ENCODE peak calls at places on chromosomes 5 and 9, in six cellular contexts. C, N, H, T, P and F are unnamed samples.

GRCh38 chr9:123590499-123590898 is 234.5 kb downstream of the CRB2 start:
- DNase-seq in C (no peak), N (no peak), H (no peak), T (no peak), P (no peak), F (no peak)

GRCh38 chr9:26779072-26779471 is 113.5 kb downstream of the CAAP1 start:
- DNase-seq in C (no peak), N (no peak), H (no peak), T (no peak), P (no peak), F (no peak)

GRCh38 chr9:98323051-98323830 is 67.8 kb upstream of the TBC1D2 start:
- DNase-seq in C (no peak), N (no peak), H (no peak), T (no peak), P (peak; percentile 32), F (no peak)

GRCh38 chr9:98971168-98971914 is 27.6 kb downstream of the COL15A1 start:
- DNase-seq in C (no peak), N (no peak), H (peak; percentile 69), T (no peak), P (peak; percentile 68), F (no peak)

GRCh38 chr9:136629001-136629878 is 33.5 kb upstream of the EGFL7 start:
- DNase-seq in C (no peak), N (no peak), H (no peak), T (peak; percentile 16), P (peak; percentile 50), F (no peak)

GRCh38 chr5:82635561-82636288 is 357.6 kb upstream of the RPS23 start:
- DNase-seq in C (no peak), N (no peak), H (no peak), T (no peak), P (no peak), F (no peak)

GRCh38 chr9:120755044-120755443 is 38.2 kb downstream of the FBXW2 start:
- DNase-seq in C (no peak), N (no peak), H (no peak), T (no peak), P (no peak), F (no peak)

GRCh38 chr5:134226441-134227192 is 744 bp upstream of the PPP2CA start:
- DNase-seq in C (no peak), N (no peak), H (no peak), T (no peak), P (no peak), F (no peak)

GRCh38 chr5:9774472-9775079 is 144.4 kb upstream of the TAS2R1 start:
- DNase-seq in C (no peak), N (no peak), H (peak; percentile 35), T (no peak), P (peak; percentile 71), F (no peak)

GRCh38 chr5:157030692-157031091 is 28.2 kb downstream of the HAVCR1 start:
- DNase-seq in C (no peak), N (no peak), H (no peak), T (no peak), P (no peak), F (no peak)

GRCh38 chr9:100216178-100216787 is 117.2 kb downstream of the INVS start:
- DNase-seq in C (no peak), N (no peak), H (peak; percentile 49), T (peak; percentile 38), P (peak; percentile 92), F (no peak)

GRCh38 chr5:158725223-158725825 is 374.4 kb downstream of the EBF1 start:
- DNase-seq in C (no peak), N (no peak), H (no peak), T (no peak), P (no peak), F (no peak)

GRCh38 chr5:41763096-41763495 is 107.1 kb downstream of the OXCT1 start:
- DNase-seq in C (no peak), N (no peak), H (no peak), T (no peak), P (no peak), F (no peak)

GRCh38 chr9:35727676-35728040 is 4.3 kb downstream of the TLN1 start:
- DNase-seq in C (no peak), N (no peak), H (no peak), T (no peak), P (no peak), F (no peak)

GRCh38 chr9:132042324-132042723 is 37.3 kb downstream of the MED27 start:
- DNase-seq in C (no peak), N (no peak), H (no peak), T (no peak), P (no peak), F (no peak)

GRCh38 chr9:95771556-95772280 is 103.8 kb upstream of the ERCC6L2 start:
- DNase-seq in C (peak; percentile 66), N (no peak), H (peak; percentile 57), T (no peak), P (peak; percentile 69), F (no peak)

GRCh38 chr5:73814234-73814846 is 188.3 kb downstream of the ARHGEF28 start:
- DNase-seq in C (no peak), N (no peak), H (no peak), T (no peak), P (peak; percentile 62), F (no peak)

GRCh38 chr5:43050384-43050783 is 10.3 kb upstream of the ANXA2R start:
- DNase-seq in C (no peak), N (no peak), H (no peak), T (no peak), P (no peak), F (no peak)

GRCh38 chr9:110025551-110026170 is 182.3 kb downstream of the C9orf152 start:
- DNase-seq in C (no peak), N (no peak), H (no peak), T (no peak), P (no peak), F (no peak)

GRCh38 chr5:16871746-16872339 is 64.2 kb downstream of the MYO10 start:
- DNase-seq in C (peak; percentile 47), N (no peak), H (no peak), T (no peak), P (no peak), F (no peak)

GRCh38 chr9:122029898-122030297 is 63.2 kb downstream of the TTLL11 start:
- DNase-seq in C (no peak), N (no peak), H (no peak), T (no peak), P (no peak), F (no peak)

GRCh38 chr9:126248680-126249079 is 77.9 kb upstream of the MVB12B start:
- DNase-seq in C (no peak), N (no peak), H (no peak), T (no peak), P (no peak), F (no peak)

GRCh38 chr9:135033487-135033886 is 54.0 kb upstream of the OLFM1 start:
- DNase-seq in C (no peak), N (no peak), H (no peak), T (no peak), P (peak; percentile 7), F (no peak)

GRCh38 chr5:19855031-19855430 is 133.0 kb downstream of the CDH18 start:
- DNase-seq in C (no peak), N (no peak), H (no peak), T (no peak), P (no peak), F (no peak)

DNA sequence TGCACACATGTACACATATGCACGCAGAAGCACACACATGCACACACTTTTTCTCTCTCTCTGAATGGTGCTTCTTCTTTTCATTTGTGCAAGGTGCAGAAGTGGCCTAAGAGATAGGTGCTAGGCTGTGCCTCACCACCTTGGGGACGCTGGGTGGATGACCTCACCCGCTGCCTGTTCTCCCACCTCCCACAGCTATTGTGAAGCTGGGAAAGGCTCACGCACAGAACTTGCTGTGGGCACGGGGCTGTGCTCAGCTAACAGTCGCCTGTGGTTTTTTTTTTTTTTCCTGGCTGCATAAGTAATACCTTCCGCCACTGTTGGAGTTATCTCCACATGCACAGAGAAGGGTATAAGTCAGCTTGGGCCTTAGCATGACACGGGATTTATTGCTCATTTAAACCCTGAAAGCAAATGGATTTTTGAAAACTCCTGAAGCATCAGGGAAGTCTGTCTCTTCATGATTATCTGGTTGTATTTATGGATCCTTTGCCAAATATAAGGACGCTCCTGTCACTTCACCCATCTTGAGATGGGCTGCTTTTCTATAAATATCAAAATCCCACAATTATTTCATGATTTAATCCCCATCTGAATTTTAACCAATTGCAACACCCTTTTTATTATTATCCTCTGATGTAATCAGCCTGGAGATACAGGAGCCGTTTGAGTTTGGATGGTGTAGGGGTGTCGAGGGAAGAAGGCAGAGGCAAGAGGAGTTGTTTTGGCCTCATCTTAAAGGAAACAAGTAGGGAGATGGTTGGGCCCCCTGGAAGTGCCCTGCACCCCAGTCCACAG is 9.0 kb downstream of the DBH start:
- DNase-seq in C (no peak), N (no peak), H (no peak), T (no peak), P (no peak), F (no peak)
- H3K27ac ChIP-seq in C (no peak overlapping the region), N (no peak overlapping the region), H (no peak overlapping the region), T (no peak overlapping the region), P (no peak overlapping the region), F (no peak overlapping the region)

DNA sequence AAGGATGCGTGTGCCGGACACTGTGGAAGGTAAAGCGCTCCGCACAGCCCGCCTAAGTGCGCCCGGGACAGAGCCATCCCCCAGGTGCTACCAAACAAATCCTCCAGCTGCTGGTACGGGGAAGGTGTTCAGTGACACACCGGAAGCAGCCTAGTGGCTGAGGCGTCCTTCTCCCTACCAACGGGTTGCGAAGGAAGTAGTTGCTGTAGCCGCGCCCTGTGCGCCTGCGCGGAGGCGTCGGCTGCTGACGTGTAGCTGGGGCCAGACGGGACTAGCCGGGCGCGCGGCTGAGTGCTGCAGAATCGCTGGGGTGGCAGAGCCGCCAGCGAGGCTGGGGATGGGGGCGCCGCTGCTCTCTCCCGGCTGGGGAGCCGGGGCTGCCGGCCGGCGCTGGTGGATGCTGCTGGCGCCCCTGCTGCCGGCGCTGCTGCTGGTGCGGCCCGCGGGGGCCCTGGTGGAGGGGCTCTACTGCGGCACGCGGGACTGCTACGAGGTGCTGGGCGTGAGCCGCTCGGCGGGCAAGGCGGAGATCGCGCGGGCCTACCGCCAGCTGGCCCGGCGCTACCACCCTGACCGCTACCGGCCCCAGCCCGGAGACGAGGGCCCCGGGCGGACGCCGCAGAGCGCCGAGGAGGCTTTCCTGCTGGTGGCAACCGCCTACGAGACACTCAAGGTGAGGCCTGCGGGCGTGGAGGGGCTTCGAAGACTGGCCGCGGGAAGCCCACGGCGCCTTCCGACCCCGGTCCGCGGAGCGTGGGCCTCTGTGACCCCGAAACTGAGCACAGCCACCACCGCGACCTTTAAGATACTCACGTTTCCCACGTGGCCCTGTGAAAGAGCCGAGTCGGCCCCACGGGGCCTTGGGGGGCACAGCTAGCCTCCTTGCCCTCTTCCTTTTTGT is at the start of gene DNAJC25:
- DNase-seq in C (peak; percentile 96), N (peak; percentile 98), H (peak; percentile 97), T (peak; percentile 96), P (peak; percentile 99), F (peak; percentile 95)
- TF ChIP-seq CTCF in C (no peak), N (no peak), H (no peak), T (no peak), P (peak; percentile 21), F (no peak)

GRCh38 chr5:78548216-78548615 is 100.4 kb downstream of the LHFPL2 start:
- DNase-seq in C (no peak), N (peak; percentile 59), H (no peak), T (no peak), P (no peak), F (no peak)
- H3K4me3 ChIP-seq in C (no peak overlapping the region), N (no peak overlapping the region), H (no peak overlapping the region), T (no peak overlapping the region), P (no peak overlapping the region), F (no peak overlapping the region)

DNA sequence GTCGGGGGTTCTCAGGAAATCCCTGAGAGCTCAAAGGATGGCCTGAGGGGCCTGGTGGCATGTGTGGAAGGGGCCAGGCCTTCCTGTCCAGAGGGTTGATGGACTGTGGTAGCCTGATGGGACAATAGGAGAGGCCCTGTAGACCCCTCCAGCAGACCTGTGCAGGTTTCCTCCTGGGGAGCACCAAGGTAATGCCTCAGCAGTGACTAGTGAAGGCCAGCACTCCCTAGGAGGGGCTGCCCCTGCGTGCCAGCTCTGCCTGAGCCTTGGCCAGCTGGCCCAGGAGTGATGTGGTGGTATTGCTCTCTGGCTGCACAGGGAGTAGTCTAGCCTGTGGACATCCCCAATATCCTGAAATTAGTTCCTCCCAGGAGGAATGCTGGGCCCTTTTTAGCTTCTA is 13.8 kb downstream of the USP20 start:
- DNase-seq in C (no peak), N (no peak), H (no peak), T (no peak), P (no peak), F (no peak)
- H3K27ac ChIP-seq in C (no peak overlapping the region), N (no peak overlapping the region), H (no peak overlapping the region), T (no peak overlapping the region), P (no peak overlapping the region), F (no peak overlapping the region)